ENCODE peak calls at places on chromosomes 4 and X, in seven cellular contexts. One of them, this sample, is unnamed.

GRCh38 chr4:146311238-146311970 is 97.1 kb downstream of the REELD1 start:
- DNase-seq in non-pigmented ciliary epithelial cell: no peak
- DNase-seq in effector CD8-positive, alpha-beta T cell: no peak
- DNase-seq in hypothalamus: no peak
- DNase-seq in Kasumi-1: no peak
- DNase-seq in astrocyte of the spinal cord: no peak
- DNase-seq in stimulated activated CD8-positive, alpha-beta memory T cell treated with anti-CD3 and anti-CD28 coated beads, Interleukin-2, amount 100 ng/mL, for 1 hour: no peak
- DNase-seq in this sample: no peak

GRCh38 chr4:139633661-139634060 is 32.0 kb upstream of the MGST2 start:
- DNase-seq in non-pigmented ciliary epithelial cell: no peak
- DNase-seq in effector CD8-positive, alpha-beta T cell: no peak
- DNase-seq in Kasumi-1: no peak
- DNase-seq in stimulated activated CD8-positive, alpha-beta memory T cell treated with anti-CD3 and anti-CD28 coated beads, Interleukin-2, amount 100 ng/mL, for 1 hour: no peak
- DNase-seq in hypothalamus: no peak
- DNase-seq in astrocyte of the spinal cord: no peak
- DNase-seq in this sample: no peak

GRCh38 chr4:26227827-26228226 is 93.0 kb upstream of the RBPJ start:
- DNase-seq in stimulated activated CD8-positive, alpha-beta memory T cell treated with anti-CD3 and anti-CD28 coated beads, Interleukin-2, amount 100 ng/mL, for 1 hour: no peak
- DNase-seq in non-pigmented ciliary epithelial cell: no peak
- DNase-seq in astrocyte of the spinal cord: no peak
- DNase-seq in effector CD8-positive, alpha-beta T cell: no peak
- DNase-seq in hypothalamus: no peak
- DNase-seq in Kasumi-1: no peak
- DNase-seq in this sample: no peak

GRCh38 chrX:13476384-13476783 is 93.0 kb upstream of the EGFL6 start:
- DNase-seq in hypothalamus: no peak
- DNase-seq in Kasumi-1: no peak
- DNase-seq in non-pigmented ciliary epithelial cell: no peak
- DNase-seq in stimulated activated CD8-positive, alpha-beta memory T cell treated with anti-CD3 and anti-CD28 coated beads, Interleukin-2, amount 100 ng/mL, for 1 hour: no peak
- DNase-seq in astrocyte of the spinal cord: no peak
- DNase-seq in effector CD8-positive, alpha-beta T cell: no peak
- DNase-seq in this sample: no peak

GRCh38 chr4:14669418-14669817 is 332.9 kb upstream of the CPEB2 start:
- DNase-seq in Kasumi-1: no peak
- DNase-seq in astrocyte of the spinal cord: no peak
- DNase-seq in non-pigmented ciliary epithelial cell: no peak
- DNase-seq in effector CD8-positive, alpha-beta T cell: no peak
- DNase-seq in hypothalamus: no peak
- DNase-seq in stimulated activated CD8-positive, alpha-beta memory T cell treated with anti-CD3 and anti-CD28 coated beads, Interleukin-2, amount 100 ng/mL, for 1 hour: no peak
- DNase-seq in this sample: no peak

GRCh38 chr4:141132689-141133145 is 552 bp downstream of the RNF150 start:
- DNase-seq in stimulated activated CD8-positive, alpha-beta memory T cell treated with anti-CD3 and anti-CD28 coated beads, Interleukin-2, amount 100 ng/mL, for 1 hour: no peak
- DNase-seq in non-pigmented ciliary epithelial cell: no peak
- DNase-seq in astrocyte of the spinal cord: peak; percentile 36
- DNase-seq in hypothalamus: peak; percentile 45
- DNase-seq in effector CD8-positive, alpha-beta T cell: no peak
- DNase-seq in Kasumi-1: no peak
- DNase-seq in this sample: peak; percentile 3

GRCh38 chr4:153258750-153259149 is 54.5 kb downstream of the TRIM2 start:
- DNase-seq in non-pigmented ciliary epithelial cell: no peak
- DNase-seq in Kasumi-1: no peak
- DNase-seq in effector CD8-positive, alpha-beta T cell: no peak
- DNase-seq in stimulated activated CD8-positive, alpha-beta memory T cell treated with anti-CD3 and anti-CD28 coated beads, Interleukin-2, amount 100 ng/mL, for 1 hour: no peak
- DNase-seq in hypothalamus: no peak
- DNase-seq in astrocyte of the spinal cord: no peak
- DNase-seq in this sample: no peak

GRCh38 chr4:8320386-8320750 is 50.8 kb downstream of the HTRA3 start:
- DNase-seq in effector CD8-positive, alpha-beta T cell: no peak
- DNase-seq in non-pigmented ciliary epithelial cell: no peak
- DNase-seq in astrocyte of the spinal cord: no peak
- DNase-seq in hypothalamus: no peak
- DNase-seq in stimulated activated CD8-positive, alpha-beta memory T cell treated with anti-CD3 and anti-CD28 coated beads, Interleukin-2, amount 100 ng/mL, for 1 hour: no peak
- DNase-seq in Kasumi-1: peak; percentile 2
- DNase-seq in this sample: no peak

GRCh38 chrX:66632986-66633385 is 5.9 kb downstream of the EDA2R start:
- DNase-seq in astrocyte of the spinal cord: peak; percentile 32
- DNase-seq in effector CD8-positive, alpha-beta T cell: no peak
- DNase-seq in non-pigmented ciliary epithelial cell: no peak
- DNase-seq in Kasumi-1: no peak
- DNase-seq in hypothalamus: no peak
- DNase-seq in stimulated activated CD8-positive, alpha-beta memory T cell treated with anti-CD3 and anti-CD28 coated beads, Interleukin-2, amount 100 ng/mL, for 1 hour: no peak
- DNase-seq in this sample: no peak

GRCh38 chr4:6974138-6974848 is 64.7 kb downstream of the TBC1D14 start:
- DNase-seq in Kasumi-1: peak; percentile 87
- DNase-seq in effector CD8-positive, alpha-beta T cell: peak; percentile 77
- DNase-seq in stimulated activated CD8-positive, alpha-beta memory T cell treated with anti-CD3 and anti-CD28 coated beads, Interleukin-2, amount 100 ng/mL, for 1 hour: peak; percentile 67
- DNase-seq in astrocyte of the spinal cord: peak; percentile 85
- DNase-seq in non-pigmented ciliary epithelial cell: peak; percentile 56
- DNase-seq in hypothalamus: peak; percentile 53
- DNase-seq in this sample: peak; percentile 68

GRCh38 chrX:153948847-153949819 is 4.7 kb upstream of the RENBP start:
- DNase-seq in stimulated activated CD8-positive, alpha-beta memory T cell treated with anti-CD3 and anti-CD28 coated beads, Interleukin-2, amount 100 ng/mL, for 1 hour: no peak
- DNase-seq in hypothalamus: no peak
- DNase-seq in effector CD8-positive, alpha-beta T cell: no peak
- DNase-seq in Kasumi-1: peak; percentile 31
- DNase-seq in non-pigmented ciliary epithelial cell: no peak
- DNase-seq in astrocyte of the spinal cord: no peak
- DNase-seq in this sample: no peak

GRCh38 chrX:155768036-155768769 is 112.9 kb upstream of the VAMP7 start:
- DNase-seq in non-pigmented ciliary epithelial cell: no peak
- DNase-seq in Kasumi-1: no peak
- DNase-seq in stimulated activated CD8-positive, alpha-beta memory T cell treated with anti-CD3 and anti-CD28 coated beads, Interleukin-2, amount 100 ng/mL, for 1 hour: no peak
- DNase-seq in effector CD8-positive, alpha-beta T cell: no peak
- DNase-seq in hypothalamus: no peak
- DNase-seq in astrocyte of the spinal cord: peak; percentile 35
- DNase-seq in this sample: no peak

GRCh38 chr4:181991374-181991773 is 251.8 kb upstream of the TENM3 start:
- DNase-seq in stimulated activated CD8-positive, alpha-beta memory T cell treated with anti-CD3 and anti-CD28 coated beads, Interleukin-2, amount 100 ng/mL, for 1 hour: no peak
- DNase-seq in non-pigmented ciliary epithelial cell: no peak
- DNase-seq in effector CD8-positive, alpha-beta T cell: no peak
- DNase-seq in astrocyte of the spinal cord: no peak
- DNase-seq in hypothalamus: no peak
- DNase-seq in Kasumi-1: no peak
- DNase-seq in this sample: no peak

GRCh38 chr4:101128473-101128872 is 218.9 kb downstream of the PPP3CA start:
- DNase-seq in astrocyte of the spinal cord: no peak
- DNase-seq in non-pigmented ciliary epithelial cell: no peak
- DNase-seq in stimulated activated CD8-positive, alpha-beta memory T cell treated with anti-CD3 and anti-CD28 coated beads, Interleukin-2, amount 100 ng/mL, for 1 hour: no peak
- DNase-seq in Kasumi-1: no peak
- DNase-seq in effector CD8-positive, alpha-beta T cell: no peak
- DNase-seq in hypothalamus: no peak
- DNase-seq in this sample: no peak

GRCh38 chr4:179666226-179666625 is 2224.0 kb upstream of the AGA start:
- DNase-seq in hypothalamus: no peak
- DNase-seq in stimulated activated CD8-positive, alpha-beta memory T cell treated with anti-CD3 and anti-CD28 coated beads, Interleukin-2, amount 100 ng/mL, for 1 hour: no peak
- DNase-seq in Kasumi-1: no peak
- DNase-seq in non-pigmented ciliary epithelial cell: no peak
- DNase-seq in astrocyte of the spinal cord: no peak
- DNase-seq in effector CD8-positive, alpha-beta T cell: no peak
- DNase-seq in this sample: no peak

GRCh38 chrX:6024204-6024603 is 204.5 kb downstream of the NLGN4X start:
- DNase-seq in Kasumi-1: no peak
- DNase-seq in non-pigmented ciliary epithelial cell: peak; percentile 11
- DNase-seq in effector CD8-positive, alpha-beta T cell: no peak
- DNase-seq in stimulated activated CD8-positive, alpha-beta memory T cell treated with anti-CD3 and anti-CD28 coated beads, Interleukin-2, amount 100 ng/mL, for 1 hour: no peak
- DNase-seq in astrocyte of the spinal cord: peak; percentile 49
- DNase-seq in hypothalamus: no peak
- DNase-seq in this sample: no peak

GRCh38 chrX:133911816-133912495 is 73.4 kb downstream of the GPC3 start:
- DNase-seq in hypothalamus: no peak
- DNase-seq in non-pigmented ciliary epithelial cell: no peak
- DNase-seq in effector CD8-positive, alpha-beta T cell: no peak
- DNase-seq in stimulated activated CD8-positive, alpha-beta memory T cell treated with anti-CD3 and anti-CD28 coated beads, Interleukin-2, amount 100 ng/mL, for 1 hour: no peak
- DNase-seq in Kasumi-1: no peak
- DNase-seq in astrocyte of the spinal cord: no peak
- DNase-seq in this sample: no peak

GRCh38 chr4:89558147-89558546 is 250.5 kb upstream of the GPRIN3 start:
- DNase-seq in Kasumi-1: peak; percentile 40
- DNase-seq in stimulated activated CD8-positive, alpha-beta memory T cell treated with anti-CD3 and anti-CD28 coated beads, Interleukin-2, amount 100 ng/mL, for 1 hour: no peak
- DNase-seq in hypothalamus: no peak
- DNase-seq in effector CD8-positive, alpha-beta T cell: no peak
- DNase-seq in astrocyte of the spinal cord: no peak
- DNase-seq in non-pigmented ciliary epithelial cell: no peak
- DNase-seq in this sample: no peak

GRCh38 chr4:46945062-46945461 is 36.0 kb upstream of the COX7B2 start:
- DNase-seq in stimulated activated CD8-positive, alpha-beta memory T cell treated with anti-CD3 and anti-CD28 coated beads, Interleukin-2, amount 100 ng/mL, for 1 hour: no peak
- DNase-seq in Kasumi-1: no peak
- DNase-seq in hypothalamus: no peak
- DNase-seq in effector CD8-positive, alpha-beta T cell: no peak
- DNase-seq in non-pigmented ciliary epithelial cell: no peak
- DNase-seq in astrocyte of the spinal cord: no peak
- DNase-seq in this sample: no peak

GRCh38 chr4:186190456-186191265 is 706 bp upstream of the CYP4V2 start:
- DNase-seq in hypothalamus: peak; percentile 77
- DNase-seq in effector CD8-positive, alpha-beta T cell: peak; percentile 32
- DNase-seq in non-pigmented ciliary epithelial cell: no peak
- DNase-seq in astrocyte of the spinal cord: peak; percentile 34
- DNase-seq in Kasumi-1: peak; percentile 51
- DNase-seq in stimulated activated CD8-positive, alpha-beta memory T cell treated with anti-CD3 and anti-CD28 coated beads, Interleukin-2, amount 100 ng/mL, for 1 hour: no peak
- DNase-seq in this sample: peak; percentile 41

GRCh38 chr4:159689526-159689925 is 586.6 kb downstream of the RAPGEF2 start:
- DNase-seq in astrocyte of the spinal cord: no peak
- DNase-seq in hypothalamus: no peak
- DNase-seq in Kasumi-1: no peak
- DNase-seq in stimulated activated CD8-positive, alpha-beta memory T cell treated with anti-CD3 and anti-CD28 coated beads, Interleukin-2, amount 100 ng/mL, for 1 hour: no peak
- DNase-seq in non-pigmented ciliary epithelial cell: no peak
- DNase-seq in effector CD8-positive, alpha-beta T cell: no peak
- DNase-seq in this sample: no peak